ENCODE peak calls at places on chromosome 16, in seven cellular contexts. Y, V, B, P, K, J and S are unnamed samples.

GRCh38 chr16:67883872-67884261 is 818 bp upstream of the NRN1L start:
- DNase-seq in Y (peak; percentile 62), V (peak; percentile 48), B (peak; percentile 29), P (peak; percentile 90), K (no peak), J (peak; percentile 51), S (no peak)

GRCh38 chr16:23856345-23856744 is 20.6 kb downstream of the PRKCB start:
- DNase-seq in Y (no peak), V (no peak), B (no peak), P (no peak), K (no peak), J (no peak), S (no peak)

GRCh38 chr16:54282202-54282922 is 4.2 kb downstream of the IRX3 start:
- DNase-seq in Y (peak; percentile 51), V (no peak), B (peak; percentile 15), P (peak; percentile 81), K (no peak), J (no peak), S (no peak)

GRCh38 chr16:67847064-67847861 is at the start of gene CENPT:
- DNase-seq in Y (peak; percentile 85), V (peak; percentile 58), B (no peak), P (peak; percentile 62), K (no peak), J (peak; percentile 70), S (no peak)

GRCh38 chr16:89536886-89537548 is 23.5 kb upstream of the RPL13 start:
- DNase-seq in Y (no peak), V (no peak), B (no peak), P (no peak), K (no peak), J (no peak), S (no peak)

GRCh38 chr16:74667215-74667765 is 613 bp upstream of the RFWD3 start:
- DNase-seq in Y (peak; percentile 70), V (peak; percentile 57), B (no peak), P (peak; percentile 80), K (no peak), J (peak; percentile 41), S (no peak)

GRCh38 chr16:51752596-51752995 is 601.5 kb upstream of the SALL1 start:
- DNase-seq in Y (no peak), V (no peak), B (no peak), P (no peak), K (no peak), J (no peak), S (no peak)

GRCh38 chr16:85136213-85136704 is 24.0 kb upstream of the CIBAR2 start:
- DNase-seq in Y (peak; percentile 27), V (no peak), B (no peak), P (no peak), K (no peak), J (no peak), S (no peak)

GRCh38 chr16:1863681-1864460 is 8.1 kb downstream of the MEIOB start:
- DNase-seq in Y (peak; percentile 29), V (peak; percentile 51), B (peak; percentile 40), P (peak; percentile 49), K (no peak), J (no peak), S (peak; percentile 20)

GRCh38 chr16:74064120-74064735 is 232.4 kb upstream of the PSMD7 start:
- DNase-seq in Y (no peak), V (no peak), B (no peak), P (no peak), K (no peak), J (no peak), S (no peak)

GRCh38 chr16:22370038-22370541 is 4.3 kb downstream of the CDR2 start:
- DNase-seq in Y (no peak), V (peak; percentile 42), B (no peak), P (no peak), K (no peak), J (peak; percentile 46), S (no peak)

GRCh38 chr16:22369221-22369811 is 5.1 kb downstream of the CDR2 start:
- DNase-seq in Y (peak; percentile 24), V (peak; percentile 87), B (no peak), P (no peak), K (no peak), J (peak; percentile 78), S (no peak)

GRCh38 chr16:22360963-22361659 is 13.3 kb downstream of the CDR2 start:
- DNase-seq in Y (no peak), V (no peak), B (no peak), P (no peak), K (no peak), J (no peak), S (no peak)

GRCh38 chr16:22366371-22366770 is 8.0 kb downstream of the CDR2 start:
- DNase-seq in Y (no peak), V (no peak), B (no peak), P (no peak), K (no peak), J (no peak), S (no peak)

GRCh38 chr16:22366889-22367288 is 7.5 kb downstream of the CDR2 start:
- DNase-seq in Y (no peak), V (no peak), B (no peak), P (no peak), K (no peak), J (no peak), S (no peak)
- TF ChIP-seq EZH2 in Y (no peak), V (no peak), B (no peak), P (no peak), K (no peak), J (no peak), S (no peak)

DNA sequence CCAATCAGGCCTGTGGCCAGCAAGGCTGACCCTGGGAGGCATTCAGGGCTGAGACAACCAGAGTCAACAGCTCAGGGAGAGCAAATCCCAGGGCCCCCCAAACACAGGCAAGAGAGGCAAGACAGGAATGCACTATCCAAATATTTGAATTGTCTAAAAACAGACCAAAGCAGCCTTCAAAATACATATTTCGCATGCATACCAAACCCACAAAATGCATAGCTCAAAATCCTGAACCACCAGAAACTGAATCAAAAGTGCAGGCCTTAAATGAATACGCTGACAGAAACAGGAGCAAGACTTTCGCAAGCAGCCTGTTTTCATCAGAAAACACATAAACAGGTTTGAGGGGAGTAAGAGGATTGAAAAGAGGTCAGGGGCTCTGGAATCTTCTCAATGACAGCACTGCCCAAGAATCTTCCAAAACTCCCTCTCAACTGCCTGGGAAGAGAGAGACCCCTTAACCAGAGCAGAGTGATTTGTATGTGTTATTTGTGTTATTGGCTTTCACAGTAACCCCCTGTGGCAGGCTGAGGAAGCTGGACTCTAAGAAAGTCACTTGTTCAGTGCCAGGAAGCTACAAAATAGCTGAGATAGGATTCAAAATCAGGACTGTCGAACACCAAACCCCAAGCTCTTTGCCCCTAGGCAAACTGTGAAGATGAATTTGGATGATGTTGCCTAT is 213.5 kb upstream of the CDH5 start:
- DNase-seq in Y (no peak), V (no peak), B (no peak), P (no peak), K (no peak), J (peak; percentile 64), S (no peak)
- TF ChIP-seq POLR2AphosphoS5 in Y (no peak), V (no peak), B (no peak), P (no peak), K (no peak), J (no peak), S (no peak)

DNA sequence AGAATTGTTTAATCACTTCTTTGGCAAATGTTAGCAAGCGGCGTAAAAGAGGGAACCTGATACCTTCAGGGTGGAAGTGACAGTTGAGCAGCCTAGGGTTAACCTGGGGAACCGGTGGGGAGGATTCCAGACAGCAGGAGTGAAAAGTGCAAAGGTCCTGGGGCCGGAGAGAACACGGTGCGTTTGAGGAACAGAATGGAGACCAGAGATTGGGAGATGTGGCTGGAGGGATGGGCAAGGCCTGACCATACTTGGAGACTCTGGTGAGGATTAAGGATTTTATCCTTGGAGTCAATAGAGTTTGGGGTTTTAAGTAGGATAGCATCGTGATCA is 2.3 kb upstream of the ZNF500 start:
- DNase-seq in Y (no peak), V (no peak), B (no peak), P (no peak), K (no peak), J (no peak), S (no peak)
- H3K27ac ChIP-seq in Y (peak overlapping the region; percentile 23), V (no peak overlapping the region), B (no peak overlapping the region), P (no peak overlapping the region), K (no peak overlapping the region), J (no peak overlapping the region), S (no peak overlapping the region)

DNA sequence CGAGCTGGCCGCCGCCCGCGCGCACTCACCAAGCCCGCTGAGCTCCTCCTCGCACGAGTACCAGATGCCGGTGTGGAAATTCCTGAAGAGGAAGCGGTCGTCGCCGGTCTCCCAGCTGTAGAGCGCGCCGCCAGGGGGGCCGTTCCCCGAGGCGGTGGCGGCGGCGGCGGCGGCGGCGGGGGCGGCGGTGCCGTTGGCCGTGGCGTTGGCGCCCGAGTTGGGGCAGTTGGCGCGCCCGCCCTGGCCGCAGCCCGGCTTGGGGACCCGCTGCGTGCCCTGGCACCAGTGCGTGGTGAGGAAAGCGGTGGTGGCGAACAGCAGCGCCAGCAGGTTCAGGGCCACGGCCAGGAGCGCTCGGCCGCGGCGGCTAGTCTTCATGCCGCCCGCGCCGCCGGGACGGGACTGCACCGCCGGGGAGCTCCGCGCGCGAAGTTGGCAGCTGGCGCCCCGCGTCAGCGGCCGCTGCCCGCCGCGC is 430 bp downstream of the GSG1L start:
- DNase-seq in Y (no peak), V (no peak), B (no peak), P (peak; percentile 53), K (no peak), J (no peak), S (no peak)
- TF ChIP-seq EZH2 in Y (no peak), V (peak; percentile 46), B (no peak), P (no peak), K (no peak), J (no peak), S (no peak)

DNA sequence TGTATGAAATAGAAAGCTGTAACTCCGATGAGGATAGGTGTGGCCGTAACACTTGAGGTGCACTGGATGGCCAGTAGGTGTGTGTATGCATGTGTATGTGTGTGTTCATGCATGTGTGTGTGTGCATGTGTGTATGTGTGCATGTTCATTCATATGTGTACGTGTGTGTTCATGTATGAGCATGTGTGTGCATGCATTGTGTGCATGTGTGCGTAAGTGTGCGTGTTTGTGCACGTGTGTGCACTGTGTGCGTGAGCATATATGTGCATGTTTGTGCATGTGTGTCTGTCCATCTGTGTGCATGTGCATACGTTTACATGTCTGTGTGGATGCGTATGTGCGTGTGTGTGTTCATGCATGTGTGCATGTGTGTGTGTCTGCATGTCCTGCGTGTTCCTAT is 145.5 kb downstream of the C16orf95 start:
- DNase-seq in Y (no peak), V (no peak), B (no peak), P (no peak), K (no peak), J (no peak), S (no peak)
- TF ChIP-seq POLR2AphosphoS5 in Y (no peak), V (no peak), B (no peak), P (no peak), K (no peak), J (no peak), S (no peak)

GRCh38 chr16:86384263-86384649 is 126.1 kb upstream of the FOXF1 start:
- DNase-seq in Y (no peak), V (no peak), B (no peak), P (no peak), K (no peak), J (no peak), S (no peak)
- H3K27ac ChIP-seq in Y (no peak overlapping the region), V (no peak overlapping the region), B (no peak overlapping the region), P (no peak overlapping the region), K (no peak overlapping the region), J (no peak overlapping the region), S (no peak overlapping the region)